ENCODE peak calls at places on chromosome 3, in six cellular contexts. C, A, T, G, H and P are unnamed samples.

GRCh38 chr3:116930786-116931185 is 221.2 kb downstream of the TUSC7 start:
- DNase-seq in C (no peak), A (peak), T (peak), G (no peak), H (no peak), P (no peak)

GRCh38 chr3:126024049-126024854 is 55.3 kb downstream of the ROPN1B start:
- DNase-seq in C (no peak), A (no peak), T (no peak), G (no peak), H (peak), P (no peak)

GRCh38 chr3:32831062-32831461 is 13.3 kb downstream of the TRIM71 start:
- DNase-seq in C (no peak), A (no peak), T (no peak), G (no peak), H (no peak), P (no peak)

GRCh38 chr3:59777559-59778178 is 727.8 kb upstream of the CFAP20DC start:
- DNase-seq in C (no peak), A (no peak), T (no peak), G (no peak), H (no peak), P (no peak)

GRCh38 chr3:195224156-195224979 is 46.6 kb downstream of the XXYLT1 start:
- DNase-seq in C (peak), A (no peak), T (no peak), G (no peak), H (no peak), P (no peak)

GRCh38 chr3:109569121-109569520 is 231.8 kb upstream of the DPPA4 start:
- DNase-seq in C (no peak), A (no peak), T (no peak), G (no peak), H (no peak), P (no peak)

GRCh38 chr3:123883111-123883510 is 1.0 kb downstream of the MYLK start:
- DNase-seq in C (no peak), A (no peak), T (no peak), G (no peak), H (no peak), P (no peak)

GRCh38 chr3:175102161-175102560 is 243.0 kb downstream of the NAALADL2 start:
- DNase-seq in C (no peak), A (no peak), T (no peak), G (no peak), H (no peak), P (no peak)

GRCh38 chr3:155342344-155342743 is 48.9 kb upstream of the STRIT1 start:
- DNase-seq in C (no peak), A (no peak), T (no peak), G (no peak), H (no peak), P (no peak)

GRCh38 chr3:62922326-62922725 is 47.1 kb upstream of the CADPS start:
- DNase-seq in C (no peak), A (no peak), T (no peak), G (no peak), H (no peak), P (no peak)

GRCh38 chr3:190401943-190402342 is 14.0 kb downstream of the CLDN16 start:
- DNase-seq in C (no peak), A (no peak), T (no peak), G (no peak), H (no peak), P (no peak)

GRCh38 chr3:98581474-98581873 is 11.9 kb downstream of the CPOX start:
- DNase-seq in C (no peak), A (no peak), T (no peak), G (no peak), H (no peak), P (no peak)

GRCh38 chr3:29690954-29691353 is 410.1 kb downstream of the RBMS3 start:
- DNase-seq in C (no peak), A (no peak), T (no peak), G (no peak), H (no peak), P (no peak)

GRCh38 chr3:189070965-189071364 is 100.8 kb upstream of the TPRG1 start:
- DNase-seq in C (no peak), A (no peak), T (no peak), G (no peak), H (no peak), P (no peak)

GRCh38 chr3:134361162-134361831 is 12.9 kb downstream of the AMOTL2 start:
- DNase-seq in C (no peak), A (no peak), T (no peak), G (no peak), H (no peak), P (no peak)

GRCh38 chr3:141227752-141228151 is 3.9 kb upstream of the PXYLP1 start:
- DNase-seq in C (no peak), A (peak), T (no peak), G (no peak), H (no peak), P (no peak)

GRCh38 chr3:182028081-182028480 is 316.4 kb downstream of the SOX2 start:
- DNase-seq in C (no peak), A (no peak), T (no peak), G (no peak), H (no peak), P (no peak)

GRCh38 chr3:63478962-63479660 is 173.4 kb upstream of the SNTN start:
- DNase-seq in C (peak), A (no peak), T (peak), G (no peak), H (no peak), P (no peak)

GRCh38 chr3:124986153-124987143 is 51.9 kb upstream of the MUC13 start:
- DNase-seq in C (no peak), A (peak), T (peak), G (no peak), H (no peak), P (peak)

DNA sequence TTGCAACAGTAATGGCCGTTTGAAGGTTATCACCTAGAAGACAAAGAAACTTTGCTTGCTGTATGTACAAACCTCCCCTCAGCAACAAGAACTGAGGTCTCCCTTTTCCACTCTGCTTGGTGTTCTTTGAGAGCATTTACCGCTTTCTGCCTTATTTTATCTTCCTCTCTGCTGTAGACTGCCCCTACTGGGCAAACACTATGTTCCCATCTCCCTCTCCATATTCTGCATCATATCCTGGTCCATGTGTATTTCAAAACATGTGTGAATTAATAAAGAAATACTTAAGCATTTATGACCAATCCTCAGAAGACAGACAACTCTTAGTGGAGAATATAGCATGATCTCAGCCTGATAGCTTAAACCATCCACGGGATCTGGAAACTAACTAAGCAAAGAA is 64.4 kb downstream of the ATP13A5 start:
- DNase-seq in C (no peak), A (no peak), T (no peak), G (no peak), H (no peak), P (no peak)
- TF ChIP-seq CTCF in C (no peak), A (peak), T (no peak), G (no peak), H (peak), P (no peak)

GRCh38 chr3:72977060-72977459 is 19.6 kb upstream of the PPP4R2 start:
- DNase-seq in C (no peak), A (no peak), T (peak), G (no peak), H (no peak), P (no peak)
- TF ChIP-seq CTCF in C (no peak), A (peak), T (no peak), G (no peak), H (peak), P (no peak)

DNA sequence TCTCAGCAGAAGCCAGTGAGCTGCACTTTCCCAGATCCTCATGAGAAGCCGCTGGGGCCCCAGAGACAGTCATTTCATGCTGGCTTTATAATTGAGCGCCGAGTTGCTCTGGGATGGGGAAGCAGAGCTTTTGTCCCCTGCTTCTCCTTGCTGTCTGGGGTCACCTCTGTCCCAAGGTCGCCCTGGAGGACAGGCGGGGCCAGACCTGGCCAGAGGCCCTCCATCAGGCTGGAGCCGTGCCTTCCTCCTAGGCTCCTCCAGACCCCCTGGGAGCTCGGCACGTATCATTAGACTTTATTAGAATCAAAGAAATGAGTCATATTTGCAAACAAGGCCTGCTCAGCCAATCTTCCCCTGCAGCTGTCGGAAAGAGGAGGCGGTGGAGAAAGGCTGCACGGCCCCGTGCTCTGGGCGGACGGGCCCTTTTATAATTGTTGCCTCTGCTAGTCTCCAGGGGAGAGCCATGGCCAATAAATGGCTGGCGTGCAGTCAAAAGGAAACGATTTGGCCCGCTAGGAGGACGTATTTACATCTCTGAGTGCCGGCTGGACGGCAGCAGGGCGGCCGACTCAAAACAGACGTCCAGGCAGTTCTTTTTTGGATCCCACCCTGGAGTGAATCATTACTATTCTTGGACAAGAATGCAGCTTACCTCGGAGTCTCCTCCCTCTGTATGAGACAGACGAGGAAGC is 50.4 kb downstream of the SLC6A6 start:
- DNase-seq in C (peak), A (peak), T (peak), G (peak), H (no peak), P (no peak)
- TF ChIP-seq CTCF in C (no peak), A (no peak), T (no peak), G (no peak), H (no peak), P (no peak)

DNA sequence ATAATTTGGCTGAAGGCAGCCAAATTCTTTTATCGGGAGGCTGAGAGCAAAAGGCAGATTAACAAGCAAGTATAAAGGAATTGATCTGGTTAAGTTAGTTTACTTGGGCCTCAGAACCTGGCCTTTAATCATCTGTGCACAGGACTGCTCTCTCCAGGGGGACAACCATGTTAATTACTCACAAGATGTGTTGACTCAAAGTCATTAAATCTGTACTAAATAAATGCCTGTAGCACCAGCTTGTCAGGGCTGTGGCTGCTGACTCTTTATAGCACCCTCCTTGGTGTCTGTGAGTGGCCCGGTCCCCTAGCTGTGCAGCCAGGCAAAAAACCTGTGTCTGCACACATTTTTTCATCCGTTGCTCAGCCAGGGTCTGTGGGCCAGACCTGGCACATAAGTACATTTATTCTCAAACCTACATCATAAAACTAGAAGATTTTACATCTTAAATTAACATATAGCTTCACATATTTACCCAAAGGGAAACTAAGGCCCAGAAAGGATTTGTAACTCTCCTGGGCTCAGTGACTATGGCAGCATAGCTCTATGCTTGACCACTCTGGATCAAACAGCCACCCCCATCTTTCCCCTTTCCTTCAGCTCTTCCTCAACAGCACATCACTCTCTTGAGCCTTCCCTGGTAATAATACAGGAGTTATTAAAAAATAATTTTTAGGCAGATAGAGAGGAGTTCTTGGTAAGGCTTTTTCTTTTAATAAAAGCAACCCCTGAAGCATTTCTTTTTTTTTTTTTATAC is 51.4 kb downstream of the NCEH1 start:
- DNase-seq in C (no peak), A (no peak), T (peak), G (no peak), H (no peak), P (no peak)
- TF ChIP-seq CTCF in C (no peak), A (no peak), T (no peak), G (no peak), H (no peak), P (no peak)

DNA sequence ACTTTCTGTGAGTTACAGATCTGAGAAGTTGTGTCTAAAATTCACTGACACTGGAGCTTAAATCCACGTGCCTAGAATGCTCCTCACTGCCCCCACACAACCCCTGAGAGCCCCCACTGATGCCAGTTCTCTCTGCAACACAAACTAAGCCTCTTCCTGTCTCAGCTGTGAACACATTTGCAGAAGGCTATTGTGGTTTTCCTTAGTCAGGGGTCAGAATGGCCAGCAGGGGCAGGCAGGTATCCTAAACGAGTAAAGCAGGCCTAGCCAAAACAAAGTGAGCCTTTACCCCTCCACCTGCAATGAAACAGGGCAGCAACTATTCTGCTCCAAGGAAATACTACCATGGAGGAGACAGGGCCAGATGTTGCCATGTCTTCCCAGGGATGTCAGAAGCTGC is 78.6 kb downstream of the FHIT start:
- DNase-seq in C (no peak), A (no peak), T (no peak), G (no peak), H (peak), P (peak)
- TF ChIP-seq CTCF in C (no peak), A (peak), T (no peak), G (no peak), H (peak), P (peak)

DNA sequence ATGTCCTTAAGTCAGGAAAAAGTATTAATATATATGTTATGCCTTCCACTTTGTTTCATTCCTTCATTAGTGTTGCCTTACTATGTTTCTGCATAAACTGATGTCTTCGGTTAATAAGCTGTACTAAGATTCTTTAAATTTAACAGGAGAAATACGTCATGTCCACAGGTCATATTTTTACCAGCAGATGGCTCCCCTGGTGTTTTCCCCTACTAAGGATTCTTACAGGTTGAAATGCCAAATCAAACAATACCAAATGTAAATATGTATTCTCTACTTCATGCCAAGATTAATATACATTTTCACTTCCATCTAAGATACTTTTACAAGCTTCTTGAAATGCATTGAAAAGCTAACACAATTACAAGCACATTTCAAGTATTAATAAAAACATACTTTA is 1602.1 kb downstream of the SI start:
- DNase-seq in C (no peak), A (no peak), T (peak), G (no peak), H (no peak), P (no peak)
- TF ChIP-seq CTCF in C (no peak), A (peak), T (peak), G (no peak), H (peak), P (no peak)

GRCh38 chr3:183447206-183448001 is 19.0 kb upstream of the MCF2L2 start:
- DNase-seq in C (peak), A (peak), T (peak), G (peak), H (peak), P (peak)
- TF ChIP-seq CTCF in C (no peak), A (no peak), T (no peak), G (no peak), H (no peak), P (no peak)

DNA sequence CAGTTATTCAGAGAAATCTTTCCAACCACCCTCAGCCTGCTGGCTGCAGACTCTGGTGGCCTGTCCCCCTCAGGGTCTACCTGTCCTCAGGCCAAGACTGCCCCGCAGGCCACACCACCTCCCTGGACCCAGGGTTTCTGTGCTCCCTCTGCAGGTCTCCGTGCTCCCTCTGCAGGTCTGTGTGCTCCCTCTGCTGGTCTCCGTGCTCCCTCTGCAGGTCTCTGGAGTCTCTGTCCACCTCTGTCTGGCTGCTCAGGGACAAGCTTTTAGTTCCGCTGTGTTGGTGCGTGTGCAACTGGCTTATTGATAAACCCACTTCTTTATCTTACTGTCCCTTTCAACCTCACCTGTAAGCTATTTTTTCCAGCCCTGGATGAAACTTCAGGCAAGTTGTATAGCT is 30.1 kb downstream of the BDH1 start:
- DNase-seq in C (no peak), A (no peak), T (peak), G (no peak), H (peak), P (no peak)
- TF ChIP-seq CTCF in C (no peak), A (peak), T (peak), G (no peak), H (peak), P (no peak)